ENCODE peak calls at places on chromosomes 11 and 22, in five cellular contexts. One of them, this sample, is unnamed.

GRCh38 chr22:19038728-19039447 is 83.3 kb downstream of the DGCR2 start:
- DNase-seq in PC-9: no peak
- DNase-seq in fibroblast of lung: no peak
- DNase-seq in endothelial cell of umbilical vein: no peak
- DNase-seq in neural progenitor cell: no peak
- DNase-seq in this sample: no peak

GRCh38 chr11:13009476-13009920 is 382 bp downstream of the RASSF10 start:
- DNase-seq in PC-9: no peak
- DNase-seq in fibroblast of lung: peak
- DNase-seq in endothelial cell of umbilical vein: peak
- DNase-seq in neural progenitor cell: no peak
- DNase-seq in this sample: no peak

GRCh38 chr11:10197091-10197490 is 96.9 kb downstream of the SBF2 start:
- DNase-seq in PC-9: no peak
- DNase-seq in fibroblast of lung: no peak
- DNase-seq in endothelial cell of umbilical vein: no peak
- DNase-seq in neural progenitor cell: no peak
- DNase-seq in this sample: no peak

GRCh38 chr11:47726878-47727514 is 11.8 kb upstream of the AGBL2 start:
- DNase-seq in PC-9: no peak
- DNase-seq in fibroblast of lung: no peak
- DNase-seq in endothelial cell of umbilical vein: no peak
- DNase-seq in neural progenitor cell: no peak
- DNase-seq in this sample: no peak

GRCh38 chr11:109085708-109086373 is 336.1 kb upstream of the C11orf87 start:
- DNase-seq in PC-9: no peak
- DNase-seq in fibroblast of lung: peak
- DNase-seq in endothelial cell of umbilical vein: no peak
- DNase-seq in neural progenitor cell: no peak
- DNase-seq in this sample: peak

GRCh38 chr11:77106321-77106720 is 3.7 kb downstream of the OMP start:
- DNase-seq in PC-9: peak
- DNase-seq in fibroblast of lung: peak
- DNase-seq in endothelial cell of umbilical vein: no peak
- DNase-seq in neural progenitor cell: no peak
- DNase-seq in this sample: no peak

GRCh38 chr11:69295995-69296889 is 2.3 kb downstream of the MYEOV start:
- DNase-seq in PC-9: peak
- DNase-seq in fibroblast of lung: peak
- DNase-seq in endothelial cell of umbilical vein: no peak
- DNase-seq in neural progenitor cell: no peak
- DNase-seq in this sample: peak

GRCh38 chr11:113373306-113373705 is 14.3 kb upstream of the ANKK1 start:
- DNase-seq in PC-9: no peak
- DNase-seq in fibroblast of lung: peak
- DNase-seq in endothelial cell of umbilical vein: no peak
- DNase-seq in neural progenitor cell: no peak
- DNase-seq in this sample: no peak

GRCh38 chr11:1230456-1231395 is 7.9 kb downstream of the MUC5B start:
- DNase-seq in PC-9: no peak
- DNase-seq in fibroblast of lung: no peak
- DNase-seq in endothelial cell of umbilical vein: no peak
- DNase-seq in neural progenitor cell: no peak
- DNase-seq in this sample: no peak

GRCh38 chr11:62573006-62573591 is 592 bp downstream of the EEF1G start:
- DNase-seq in PC-9: no peak
- DNase-seq in fibroblast of lung: no peak
- DNase-seq in endothelial cell of umbilical vein: peak
- DNase-seq in neural progenitor cell: peak
- DNase-seq in this sample: no peak

GRCh38 chr11:121889931-121890330 is 226.1 kb downstream of the BLID start:
- DNase-seq in PC-9: peak
- DNase-seq in fibroblast of lung: peak
- DNase-seq in endothelial cell of umbilical vein: no peak
- DNase-seq in neural progenitor cell: no peak
- DNase-seq in this sample: no peak

GRCh38 chr11:27717377-27717776 is 17.1 kb upstream of the BDNF start:
- DNase-seq in PC-9: no peak
- DNase-seq in fibroblast of lung: peak
- DNase-seq in endothelial cell of umbilical vein: peak
- DNase-seq in neural progenitor cell: no peak
- DNase-seq in this sample: no peak

GRCh38 chr22:30265851-30266444 is 703 bp downstream of the OSM start:
- DNase-seq in PC-9: no peak
- DNase-seq in fibroblast of lung: no peak
- DNase-seq in endothelial cell of umbilical vein: no peak
- DNase-seq in neural progenitor cell: no peak
- DNase-seq in this sample: no peak

GRCh38 chr11:63608353-63609345 is 5.6 kb downstream of the PLAAT3 start:
- DNase-seq in PC-9: peak
- DNase-seq in fibroblast of lung: peak
- DNase-seq in endothelial cell of umbilical vein: no peak
- DNase-seq in neural progenitor cell: no peak
- DNase-seq in this sample: no peak

GRCh38 chr22:30893434-30894370 is 74.9 kb downstream of the MORC2 start:
- DNase-seq in PC-9: no peak
- DNase-seq in fibroblast of lung: no peak
- DNase-seq in endothelial cell of umbilical vein: no peak
- DNase-seq in neural progenitor cell: no peak
- DNase-seq in this sample: no peak

GRCh38 chr11:107706531-107706930 is 5.3 kb downstream of the SLN start:
- DNase-seq in PC-9: no peak
- DNase-seq in fibroblast of lung: peak
- DNase-seq in endothelial cell of umbilical vein: no peak
- DNase-seq in neural progenitor cell: no peak
- DNase-seq in this sample: no peak

GRCh38 chr11:8387141-8387540 is 123.5 kb upstream of the LMO1 start:
- DNase-seq in PC-9: no peak
- DNase-seq in fibroblast of lung: no peak
- DNase-seq in endothelial cell of umbilical vein: no peak
- DNase-seq in neural progenitor cell: no peak
- DNase-seq in this sample: no peak

GRCh38 chr11:94732617-94733292 is 35.4 kb upstream of the AMOTL1 start:
- DNase-seq in PC-9: peak
- DNase-seq in fibroblast of lung: peak
- DNase-seq in endothelial cell of umbilical vein: peak
- DNase-seq in neural progenitor cell: no peak
- DNase-seq in this sample: no peak

GRCh38 chr11:87176044-87176443 is 138.3 kb downstream of the TMEM135 start:
- DNase-seq in PC-9: peak
- DNase-seq in fibroblast of lung: peak
- DNase-seq in endothelial cell of umbilical vein: no peak
- DNase-seq in neural progenitor cell: no peak
- DNase-seq in this sample: no peak

GRCh38 chr11:36347384-36347906 is 51.4 kb downstream of the PRR5L start:
- DNase-seq in PC-9: no peak
- DNase-seq in fibroblast of lung: no peak
- DNase-seq in endothelial cell of umbilical vein: no peak
- DNase-seq in neural progenitor cell: no peak
- DNase-seq in this sample: no peak

GRCh38 chr22:46996595-46997310 is 234.3 kb downstream of the TBC1D22A start:
- DNase-seq in PC-9: no peak
- DNase-seq in fibroblast of lung: no peak
- DNase-seq in endothelial cell of umbilical vein: peak
- DNase-seq in neural progenitor cell: no peak
- DNase-seq in this sample: no peak

GRCh38 chr22:30429887-30430286 is 4.3 kb downstream of the MTFP1 start:
- DNase-seq in PC-9: no peak
- DNase-seq in fibroblast of lung: no peak
- DNase-seq in endothelial cell of umbilical vein: no peak
- DNase-seq in neural progenitor cell: no peak
- DNase-seq in this sample: no peak

GRCh38 chr11:17772704-17773600 is 38.4 kb downstream of the KCNC1 start:
- DNase-seq in PC-9: no peak
- DNase-seq in fibroblast of lung: no peak
- DNase-seq in endothelial cell of umbilical vein: no peak
- DNase-seq in neural progenitor cell: no peak
- DNase-seq in this sample: no peak

GRCh38 chr11:10659339-10660216 is 34.0 kb downstream of the IRAG1 start:
- DNase-seq in PC-9: peak
- DNase-seq in fibroblast of lung: peak
- DNase-seq in endothelial cell of umbilical vein: peak
- DNase-seq in neural progenitor cell: no peak
- DNase-seq in this sample: no peak

GRCh38 chr11:73317373-73317772 is 9.3 kb downstream of the ARHGEF17 start:
- DNase-seq in PC-9: no peak
- DNase-seq in fibroblast of lung: peak
- DNase-seq in endothelial cell of umbilical vein: no peak
- DNase-seq in neural progenitor cell: no peak
- DNase-seq in this sample: no peak

GRCh38 chr22:39559456-39560105 is 11.0 kb upstream of the CACNA1I start:
- DNase-seq in PC-9: peak
- DNase-seq in fibroblast of lung: no peak
- DNase-seq in endothelial cell of umbilical vein: no peak
- DNase-seq in neural progenitor cell: peak
- DNase-seq in this sample: no peak

GRCh38 chr11:44556735-44557409 is 8.6 kb upstream of the CD82 start:
- DNase-seq in PC-9: peak
- DNase-seq in fibroblast of lung: peak
- DNase-seq in endothelial cell of umbilical vein: peak
- DNase-seq in neural progenitor cell: peak
- DNase-seq in this sample: peak

GRCh38 chr11:47267858-47268257 is 2.1 kb upstream of the MADD start:
- DNase-seq in PC-9: peak
- DNase-seq in fibroblast of lung: no peak
- DNase-seq in endothelial cell of umbilical vein: no peak
- DNase-seq in neural progenitor cell: no peak
- DNase-seq in this sample: no peak

GRCh38 chr11:47254381-47254780 is 3.4 kb upstream of the NR1H3 start:
- DNase-seq in PC-9: no peak
- DNase-seq in fibroblast of lung: no peak
- DNase-seq in endothelial cell of umbilical vein: peak
- DNase-seq in neural progenitor cell: no peak
- DNase-seq in this sample: no peak

GRCh38 chr11:18526130-18526520 is 617 bp downstream of the TSG101 start:
- DNase-seq in PC-9: no peak
- DNase-seq in fibroblast of lung: no peak
- DNase-seq in endothelial cell of umbilical vein: no peak
- DNase-seq in neural progenitor cell: no peak
- DNase-seq in this sample: no peak

GRCh38 chr11:104365676-104366075 is 201.7 kb upstream of the PDGFD start:
- DNase-seq in PC-9: no peak
- DNase-seq in fibroblast of lung: peak
- DNase-seq in endothelial cell of umbilical vein: no peak
- DNase-seq in neural progenitor cell: no peak
- DNase-seq in this sample: no peak

GRCh38 chr22:36319595-36320497 is 66.9 kb downstream of the APOL1 start:
- DNase-seq in PC-9: no peak
- DNase-seq in fibroblast of lung: no peak
- DNase-seq in endothelial cell of umbilical vein: no peak
- DNase-seq in neural progenitor cell: no peak
- DNase-seq in this sample: no peak
- H3K27ac ChIP-seq in PC-9: no peak
- H3K27ac ChIP-seq in fibroblast of lung: peak
- H3K27ac ChIP-seq in endothelial cell of umbilical vein: no peak
- H3K27ac ChIP-seq in neural progenitor cell: no peak
- H3K27ac ChIP-seq in this sample: no peak

DNA sequence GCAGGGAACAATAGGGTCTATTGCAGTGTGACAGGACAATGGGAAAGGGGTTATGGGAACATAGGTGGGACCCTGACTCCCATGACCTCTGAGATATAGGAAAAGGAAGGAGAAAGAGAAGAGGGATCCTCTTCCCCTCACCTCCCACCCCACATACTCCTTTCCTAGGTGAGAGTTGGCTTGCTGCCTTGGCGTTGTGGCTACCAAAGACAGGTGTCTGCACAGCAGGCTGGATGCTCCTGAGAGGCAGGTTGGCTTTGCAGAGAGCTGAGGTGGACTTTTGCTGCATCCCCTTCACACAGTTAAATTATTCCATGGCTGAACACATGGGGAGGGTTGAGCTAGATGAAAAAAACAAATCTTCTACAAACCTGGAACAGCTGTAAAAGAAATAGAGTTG is 80.7 kb downstream of the SYT9 start:
- DNase-seq in PC-9: no peak
- DNase-seq in fibroblast of lung: no peak
- DNase-seq in endothelial cell of umbilical vein: no peak
- DNase-seq in neural progenitor cell: no peak
- DNase-seq in this sample: no peak
- TF ChIP-seq EZH2 in PC-9: no peak
- TF ChIP-seq EZH2 in fibroblast of lung: no peak
- TF ChIP-seq EZH2 in endothelial cell of umbilical vein: no peak
- TF ChIP-seq EZH2 in neural progenitor cell: no peak
- TF ChIP-seq EZH2 in this sample: no peak

DNA sequence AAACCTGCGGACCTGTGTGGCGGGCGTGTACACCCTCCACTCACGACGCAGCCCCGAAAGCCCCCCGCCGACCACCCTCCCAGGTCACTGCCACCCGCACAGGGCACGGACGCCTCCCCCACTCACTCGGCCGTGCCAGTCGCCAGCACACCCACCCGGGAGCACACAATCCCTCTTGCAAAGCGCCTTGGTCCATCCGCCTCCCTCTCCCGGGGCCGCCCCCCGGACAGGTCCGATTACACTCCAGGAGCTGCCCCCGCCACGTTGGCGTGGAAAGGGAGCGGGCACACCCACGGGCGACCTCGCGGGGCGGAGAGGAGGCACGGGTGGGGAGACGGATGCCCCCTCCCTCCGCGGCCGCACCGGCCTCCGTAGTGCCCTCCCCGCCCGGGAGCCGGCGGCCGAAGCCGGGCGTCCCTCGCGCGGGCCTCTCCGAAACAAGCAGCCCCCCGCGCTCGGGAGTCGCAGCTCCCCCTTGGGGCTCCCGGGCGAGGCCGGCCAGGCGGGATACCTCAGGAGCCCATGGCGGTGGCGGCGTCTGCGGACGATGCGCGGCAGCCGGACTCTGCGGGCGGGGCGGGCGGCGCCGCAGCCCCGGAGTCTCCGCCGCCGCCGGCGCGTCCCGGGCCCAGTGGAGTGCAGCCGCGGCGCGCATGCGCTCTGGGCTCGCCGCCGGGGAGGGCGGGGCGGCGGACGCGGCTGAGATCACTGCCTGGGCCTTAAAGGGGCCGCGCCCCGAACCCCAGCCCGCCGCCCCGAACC is at the start of gene TMEM184B:
- DNase-seq in PC-9: no peak
- DNase-seq in fibroblast of lung: peak
- DNase-seq in endothelial cell of umbilical vein: peak
- DNase-seq in neural progenitor cell: peak
- DNase-seq in this sample: peak
- H3K27ac ChIP-seq in PC-9: peak
- H3K27ac ChIP-seq in fibroblast of lung: peak
- H3K27ac ChIP-seq in endothelial cell of umbilical vein: peak
- H3K27ac ChIP-seq in neural progenitor cell: no peak
- H3K27ac ChIP-seq in this sample: peak

DNA sequence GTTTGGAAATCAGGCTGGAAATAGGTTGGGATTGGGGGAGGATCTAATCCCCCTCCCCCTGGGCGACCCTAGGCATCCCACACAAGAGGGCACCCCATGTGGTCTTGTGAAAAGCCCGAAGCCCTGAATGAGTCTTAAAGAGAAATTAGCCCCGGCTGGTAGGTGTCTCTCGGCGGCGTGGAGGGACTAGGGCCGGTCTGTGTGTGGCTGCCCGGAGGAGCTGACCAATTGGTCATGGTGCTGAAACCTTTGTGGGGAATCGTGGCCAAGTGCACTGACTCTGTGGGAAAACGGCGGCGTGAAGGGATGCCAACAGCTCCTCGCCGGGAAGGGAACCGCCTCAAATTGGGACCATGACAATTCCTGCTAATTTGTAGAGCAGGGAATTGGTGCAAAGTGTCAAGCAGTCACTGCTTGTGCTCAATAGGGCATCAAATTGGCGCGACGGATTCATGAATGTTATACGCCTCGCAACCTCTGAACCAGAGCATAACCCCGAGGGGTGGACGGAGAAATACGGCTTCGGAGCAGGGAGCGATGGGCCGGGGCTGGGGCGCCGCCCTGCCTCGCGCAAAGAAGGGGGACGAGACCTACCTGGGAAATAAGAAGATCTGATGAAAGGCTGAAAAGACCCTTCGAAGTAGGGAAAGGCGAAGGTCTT is 1.5 kb downstream of the DBX1 start:
- DNase-seq in PC-9: no peak
- DNase-seq in fibroblast of lung: peak
- DNase-seq in endothelial cell of umbilical vein: peak
- DNase-seq in neural progenitor cell: peak
- DNase-seq in this sample: no peak
- TF ChIP-seq EZH2 in PC-9: no peak
- TF ChIP-seq EZH2 in fibroblast of lung: no peak
- TF ChIP-seq EZH2 in endothelial cell of umbilical vein: peak
- TF ChIP-seq EZH2 in neural progenitor cell: peak
- TF ChIP-seq EZH2 in this sample: no peak